ENCODE peak calls at places on chromosome 15, in nine cellular contexts. One of them, this sample, is unnamed. For H3K36me3, the result is how much of the 10 kb centered on the place peaks cover.

GRCh38 chr15:69499521-69500201 is 47.0 kb downstream of the RPLP1 start:
- DNase-seq in PC-9: no peak
- DNase-seq in PC-3: no peak
- DNase-seq in IMR-90: no peak
- DNase-seq in mammary epithelial cell: no peak
- DNase-seq in kidney epithelial cell: no peak
- DNase-seq in heart left ventricle: no peak
- DNase-seq in brain microvascular endothelial cell: no peak
- DNase-seq in right lobe of liver: no peak
- DNase-seq in this sample: no peak

GRCh38 chr15:65286069-65286703 is 497 bp downstream of the PARP16 start:
- DNase-seq in PC-3: peak
- DNase-seq in PC-9: no peak
- DNase-seq in right lobe of liver: peak
- DNase-seq in heart left ventricle: peak
- DNase-seq in brain microvascular endothelial cell: no peak
- DNase-seq in IMR-90: no peak
- DNase-seq in kidney epithelial cell: no peak
- DNase-seq in mammary epithelial cell: peak
- DNase-seq in this sample: peak

GRCh38 chr15:80710635-80711553 is 15.8 kb downstream of the ABHD17C start:
- DNase-seq in heart left ventricle: no peak
- DNase-seq in kidney epithelial cell: no peak
- DNase-seq in PC-3: peak
- DNase-seq in right lobe of liver: no peak
- DNase-seq in mammary epithelial cell: peak
- DNase-seq in IMR-90: peak
- DNase-seq in PC-9: no peak
- DNase-seq in brain microvascular endothelial cell: peak
- DNase-seq in this sample: peak

GRCh38 chr15:74055804-74056203 is 26.5 kb downstream of the GOLGA6A start:
- DNase-seq in mammary epithelial cell: no peak
- DNase-seq in brain microvascular endothelial cell: no peak
- DNase-seq in kidney epithelial cell: no peak
- DNase-seq in PC-9: no peak
- DNase-seq in heart left ventricle: no peak
- DNase-seq in IMR-90: no peak
- DNase-seq in PC-3: no peak
- DNase-seq in right lobe of liver: no peak
- DNase-seq in this sample: no peak

GRCh38 chr15:38683382-38684242 is 119.0 kb upstream of the RASGRP1 start:
- DNase-seq in heart left ventricle: no peak
- DNase-seq in PC-9: no peak
- DNase-seq in kidney epithelial cell: no peak
- DNase-seq in IMR-90: peak
- DNase-seq in right lobe of liver: peak
- DNase-seq in mammary epithelial cell: peak
- DNase-seq in PC-3: peak
- DNase-seq in brain microvascular endothelial cell: peak
- DNase-seq in this sample: peak

GRCh38 chr15:90780916-90781315 is 63.8 kb downstream of the BLM start:
- DNase-seq in mammary epithelial cell: no peak
- DNase-seq in kidney epithelial cell: no peak
- DNase-seq in heart left ventricle: no peak
- DNase-seq in PC-9: no peak
- DNase-seq in right lobe of liver: no peak
- DNase-seq in PC-3: no peak
- DNase-seq in IMR-90: no peak
- DNase-seq in brain microvascular endothelial cell: no peak
- DNase-seq in this sample: no peak

GRCh38 chr15:70834999-70835398 is 19.0 kb downstream of the LARP6 start:
- DNase-seq in brain microvascular endothelial cell: no peak
- DNase-seq in mammary epithelial cell: no peak
- DNase-seq in kidney epithelial cell: no peak
- DNase-seq in IMR-90: no peak
- DNase-seq in PC-9: no peak
- DNase-seq in heart left ventricle: no peak
- DNase-seq in right lobe of liver: no peak
- DNase-seq in PC-3: no peak
- DNase-seq in this sample: no peak

GRCh38 chr15:46151786-46152185 is 517.0 kb downstream of the SQOR start:
- DNase-seq in heart left ventricle: no peak
- DNase-seq in PC-9: no peak
- DNase-seq in mammary epithelial cell: no peak
- DNase-seq in PC-3: peak
- DNase-seq in right lobe of liver: no peak
- DNase-seq in brain microvascular endothelial cell: no peak
- DNase-seq in IMR-90: peak
- DNase-seq in kidney epithelial cell: no peak
- DNase-seq in this sample: no peak

GRCh38 chr15:74793135-74794028 is 11.5 kb downstream of the CSK start:
- DNase-seq in heart left ventricle: no peak
- DNase-seq in PC-9: no peak
- DNase-seq in mammary epithelial cell: no peak
- DNase-seq in IMR-90: no peak
- DNase-seq in brain microvascular endothelial cell: peak
- DNase-seq in PC-3: no peak
- DNase-seq in kidney epithelial cell: no peak
- DNase-seq in right lobe of liver: no peak
- DNase-seq in this sample: peak

GRCh38 chr15:89361451-89362202 is 27.0 kb upstream of the POLG start:
- DNase-seq in brain microvascular endothelial cell: peak
- DNase-seq in kidney epithelial cell: no peak
- DNase-seq in heart left ventricle: peak
- DNase-seq in right lobe of liver: peak
- DNase-seq in mammary epithelial cell: peak
- DNase-seq in IMR-90: peak
- DNase-seq in PC-9: no peak
- DNase-seq in PC-3: peak
- DNase-seq in this sample: peak

GRCh38 chr15:31973197-31973596 is 57.1 kb upstream of the CHRNA7 start:
- DNase-seq in IMR-90: no peak
- DNase-seq in right lobe of liver: no peak
- DNase-seq in PC-3: no peak
- DNase-seq in PC-9: no peak
- DNase-seq in mammary epithelial cell: no peak
- DNase-seq in kidney epithelial cell: no peak
- DNase-seq in brain microvascular endothelial cell: no peak
- DNase-seq in heart left ventricle: no peak
- DNase-seq in this sample: no peak

GRCh38 chr15:98970799-98971198 is 36.8 kb downstream of the PGPEP1L start:
- DNase-seq in mammary epithelial cell: no peak
- DNase-seq in PC-9: no peak
- DNase-seq in IMR-90: no peak
- DNase-seq in kidney epithelial cell: no peak
- DNase-seq in right lobe of liver: no peak
- DNase-seq in brain microvascular endothelial cell: no peak
- DNase-seq in PC-3: no peak
- DNase-seq in heart left ventricle: no peak
- DNase-seq in this sample: no peak

GRCh38 chr15:51846463-51847230 is 17.2 kb downstream of the TMOD3 start:
- DNase-seq in heart left ventricle: no peak
- DNase-seq in PC-3: peak
- DNase-seq in right lobe of liver: no peak
- DNase-seq in PC-9: peak
- DNase-seq in IMR-90: peak
- DNase-seq in kidney epithelial cell: no peak
- DNase-seq in mammary epithelial cell: peak
- DNase-seq in brain microvascular endothelial cell: peak
- DNase-seq in this sample: peak

GRCh38 chr15:25859838-25860645 is 3.1 kb downstream of the ATP10A start:
- DNase-seq in right lobe of liver: no peak
- DNase-seq in kidney epithelial cell: no peak
- DNase-seq in mammary epithelial cell: no peak
- DNase-seq in PC-9: no peak
- DNase-seq in IMR-90: no peak
- DNase-seq in heart left ventricle: no peak
- DNase-seq in PC-3: peak
- DNase-seq in brain microvascular endothelial cell: no peak
- DNase-seq in this sample: no peak

GRCh38 chr15:25862469-25863066 is 559 bp downstream of the ATP10A start:
- DNase-seq in heart left ventricle: no peak
- DNase-seq in mammary epithelial cell: peak
- DNase-seq in brain microvascular endothelial cell: no peak
- DNase-seq in PC-3: peak
- DNase-seq in right lobe of liver: no peak
- DNase-seq in PC-9: no peak
- DNase-seq in IMR-90: no peak
- DNase-seq in kidney epithelial cell: no peak
- DNase-seq in this sample: peak

GRCh38 chr15:25862087-25862468 is 1.0 kb downstream of the ATP10A start:
- DNase-seq in right lobe of liver: no peak
- DNase-seq in brain microvascular endothelial cell: no peak
- DNase-seq in kidney epithelial cell: no peak
- DNase-seq in heart left ventricle: no peak
- DNase-seq in IMR-90: peak
- DNase-seq in PC-3: no peak
- DNase-seq in mammary epithelial cell: no peak
- DNase-seq in PC-9: no peak
- DNase-seq in this sample: no peak

GRCh38 chr15:25858952-25859760 is 4.0 kb downstream of the ATP10A start:
- DNase-seq in PC-3: no peak
- DNase-seq in PC-9: no peak
- DNase-seq in right lobe of liver: no peak
- DNase-seq in kidney epithelial cell: no peak
- DNase-seq in IMR-90: no peak
- DNase-seq in heart left ventricle: no peak
- DNase-seq in brain microvascular endothelial cell: no peak
- DNase-seq in mammary epithelial cell: no peak
- DNase-seq in this sample: no peak

GRCh38 chr15:25860885-25861866 is 2.0 kb downstream of the ATP10A start:
- DNase-seq in right lobe of liver: no peak
- DNase-seq in kidney epithelial cell: no peak
- DNase-seq in IMR-90: no peak
- DNase-seq in mammary epithelial cell: no peak
- DNase-seq in PC-3: no peak
- DNase-seq in heart left ventricle: no peak
- DNase-seq in PC-9: no peak
- DNase-seq in brain microvascular endothelial cell: no peak
- DNase-seq in this sample: no peak
- H3K4me3 ChIP-seq in right lobe of liver: peak
- H3K4me3 ChIP-seq in kidney epithelial cell: peak
- H3K4me3 ChIP-seq in IMR-90: peak
- H3K4me3 ChIP-seq in mammary epithelial cell: no peak
- H3K4me3 ChIP-seq in PC-3: peak
- H3K4me3 ChIP-seq in heart left ventricle: peak
- H3K4me3 ChIP-seq in PC-9: no peak
- H3K4me3 ChIP-seq in brain microvascular endothelial cell: no peak
- H3K4me3 ChIP-seq in this sample: no peak

DNA sequence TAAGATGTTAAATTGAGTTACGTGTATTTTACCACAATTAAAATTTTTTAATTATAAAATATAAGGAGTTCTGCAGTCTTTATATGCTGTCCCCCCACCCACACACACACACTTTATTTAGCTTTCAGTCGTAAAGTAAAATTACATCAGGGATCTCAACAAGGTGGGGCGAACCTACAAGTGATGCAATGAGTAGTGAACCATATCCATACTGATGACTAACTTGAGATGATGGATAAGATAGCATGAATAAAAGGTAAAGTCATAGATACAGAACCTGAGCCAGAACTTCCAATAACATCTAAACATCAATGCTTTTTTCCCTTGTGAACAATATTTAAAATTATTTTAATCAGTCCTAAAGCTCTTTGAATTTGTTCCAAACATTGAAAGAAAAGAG is 77.2 kb downstream of the VPS13C start:
- DNase-seq in PC-3: peak
- DNase-seq in kidney epithelial cell: peak
- DNase-seq in right lobe of liver: no peak
- DNase-seq in brain microvascular endothelial cell: no peak
- DNase-seq in heart left ventricle: no peak
- DNase-seq in IMR-90: no peak
- DNase-seq in mammary epithelial cell: peak
- DNase-seq in PC-9: peak
- DNase-seq in this sample: peak
- H3K36me3 ChIP-seq in PC-3: under half
- H3K36me3 ChIP-seq in kidney epithelial cell: under half
- H3K36me3 ChIP-seq in right lobe of liver: under half
- H3K36me3 ChIP-seq in brain microvascular endothelial cell: under half
- H3K36me3 ChIP-seq in heart left ventricle: half or more
- H3K36me3 ChIP-seq in IMR-90: under half
- H3K36me3 ChIP-seq in mammary epithelial cell: under half
- H3K36me3 ChIP-seq in PC-9: under half
- H3K36me3 ChIP-seq in this sample: under half

DNA sequence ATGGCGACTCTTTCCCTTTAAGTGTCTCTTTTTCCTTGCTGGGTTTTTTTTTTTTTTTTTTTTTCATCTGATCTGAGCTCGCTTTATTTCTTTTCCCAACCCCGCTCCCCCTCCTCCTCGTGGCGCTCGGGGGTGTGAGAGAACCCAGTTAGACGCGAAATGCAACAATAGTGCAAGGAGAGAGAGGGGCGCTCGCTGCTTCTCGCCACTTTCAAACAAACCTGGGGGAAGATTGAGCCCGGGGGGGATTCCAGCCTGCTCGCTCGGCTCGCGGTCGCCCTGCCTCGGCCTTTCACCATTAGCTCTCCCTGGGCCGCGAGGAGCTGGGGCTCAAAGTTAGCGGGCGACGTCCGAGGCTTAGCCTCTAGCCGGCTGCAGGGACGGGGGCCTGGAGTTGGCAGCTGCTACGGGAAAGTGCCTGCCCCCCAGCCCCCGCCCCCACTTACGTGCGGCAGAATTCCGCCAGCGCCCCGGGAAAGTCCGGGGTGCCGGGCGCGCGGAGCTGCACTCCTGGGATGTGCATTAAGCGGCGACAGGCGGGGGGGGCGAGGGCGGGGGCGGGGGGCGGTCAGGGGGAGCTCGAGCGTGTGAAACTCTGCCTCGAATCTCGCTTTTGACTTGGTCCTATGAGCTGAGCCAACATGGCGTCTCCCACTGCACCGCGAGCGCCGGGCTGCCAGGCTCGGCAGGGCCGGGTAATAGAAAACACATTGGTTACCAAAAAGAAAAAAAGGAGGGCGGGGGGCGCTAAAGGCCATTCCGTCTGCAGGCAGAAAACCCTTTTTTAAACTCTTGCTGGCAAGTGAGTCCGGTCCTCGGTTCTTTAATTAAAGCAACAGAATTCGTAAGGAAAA is 10.3 kb downstream of the NR2F2 start:
- DNase-seq in kidney epithelial cell: no peak
- DNase-seq in mammary epithelial cell: no peak
- DNase-seq in right lobe of liver: no peak
- DNase-seq in heart left ventricle: peak
- DNase-seq in PC-3: peak
- DNase-seq in PC-9: no peak
- DNase-seq in IMR-90: peak
- DNase-seq in brain microvascular endothelial cell: peak
- DNase-seq in this sample: no peak
- TF ChIP-seq CTCF in kidney epithelial cell: no peak
- TF ChIP-seq CTCF in mammary epithelial cell: no peak
- TF ChIP-seq CTCF in right lobe of liver: no peak
- TF ChIP-seq CTCF in heart left ventricle: no peak
- TF ChIP-seq CTCF in PC-3: no peak
- TF ChIP-seq CTCF in PC-9: no peak
- TF ChIP-seq CTCF in IMR-90: no peak
- TF ChIP-seq CTCF in brain microvascular endothelial cell: no peak
- TF ChIP-seq CTCF in this sample: peak

DNA sequence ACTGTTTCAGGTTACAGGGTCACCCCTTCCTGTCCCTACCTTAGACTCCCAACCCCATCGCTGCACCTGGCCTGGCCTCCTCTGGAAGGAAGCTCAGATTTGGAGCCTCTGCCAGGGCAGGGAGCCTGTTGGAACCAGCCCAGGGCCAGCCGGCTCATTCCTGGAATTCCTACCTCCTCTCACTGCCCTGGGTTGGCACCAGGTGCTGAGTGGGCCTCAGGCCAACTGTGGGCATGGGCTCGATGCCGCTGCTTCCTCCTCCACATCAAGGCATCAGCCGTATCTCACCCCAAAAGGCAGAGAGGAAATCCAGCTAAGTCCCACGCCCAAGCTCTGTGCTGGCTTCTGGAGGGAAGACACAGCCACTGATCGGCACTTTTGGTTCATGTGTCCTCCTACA is 42.1 kb downstream of the KLHL25 start:
- DNase-seq in IMR-90: no peak
- DNase-seq in kidney epithelial cell: no peak
- DNase-seq in PC-3: peak
- DNase-seq in PC-9: no peak
- DNase-seq in heart left ventricle: no peak
- DNase-seq in right lobe of liver: peak
- DNase-seq in brain microvascular endothelial cell: no peak
- DNase-seq in mammary epithelial cell: peak
- DNase-seq in this sample: peak
- H3K4me3 ChIP-seq in IMR-90: no peak
- H3K4me3 ChIP-seq in kidney epithelial cell: no peak
- H3K4me3 ChIP-seq in PC-3: no peak
- H3K4me3 ChIP-seq in PC-9: no peak
- H3K4me3 ChIP-seq in heart left ventricle: no peak
- H3K4me3 ChIP-seq in right lobe of liver: no peak
- H3K4me3 ChIP-seq in brain microvascular endothelial cell: no peak
- H3K4me3 ChIP-seq in mammary epithelial cell: no peak
- H3K4me3 ChIP-seq in this sample: no peak